ENCODE peak calls at places on chromosomes 4 and X, in ten cellular contexts. U is T-helper 1 cell; R is T-helper 2 cell; G is GM12865; K is psoas muscle; M is OCI-LY7; X is SK-N-MC; O is cerebellar cortex; A is naive thymus-derived CD4-positive, alpha-beta T cell; B is fibroblast of pulmonary artery. P is an unnamed sample.

GRCh38 chrX:78384486-78384885 is 57.1 kb upstream of the CYSLTR1 start:
- DNase-seq in U (no peak), R (no peak), G (no peak), K (no peak), M (no peak), X (no peak), O (no peak), A (no peak), B (no peak), P (no peak)

GRCh38 chr4:120826449-120826848 is 96.1 kb downstream of the PRDM5 start:
- DNase-seq in U (no peak), R (no peak), G (no peak), K (no peak), M (no peak), X (no peak), O (no peak), A (no peak), B (no peak), P (no peak)

GRCh38 chr4:126839066-126839465 is 793.7 kb upstream of the INTU start:
- DNase-seq in U (no peak), R (no peak), G (no peak), K (no peak), M (no peak), X (no peak), O (no peak), A (no peak), B (peak), P (no peak)

GRCh38 chr4:48173055-48173991 is 39.3 kb upstream of the TXK start:
- DNase-seq in U (no peak), R (no peak), G (peak), K (no peak), M (no peak), X (no peak), O (peak), A (no peak), B (peak), P (no peak)

GRCh38 chr4:81314196-81314896 is 99.3 kb upstream of the PRKG2 start:
- DNase-seq in U (no peak), R (no peak), G (peak), K (no peak), M (peak), X (no peak), O (no peak), A (no peak), B (peak), P (peak)

GRCh38 chr4:108080752-108081151 is 88.0 kb downstream of the LEF1 start:
- DNase-seq in U (no peak), R (no peak), G (no peak), K (no peak), M (no peak), X (no peak), O (no peak), A (peak), B (no peak), P (no peak)

GRCh38 chrX:76253432-76253831 is 80.6 kb downstream of the PBDC1 start:
- DNase-seq in U (no peak), R (no peak), G (peak), K (no peak), M (peak), X (peak), O (peak), A (peak), B (peak), P (peak)

GRCh38 chrX:29155286-29155685 is 568.0 kb downstream of the IL1RAPL1 start:
- DNase-seq in U (no peak), R (no peak), G (no peak), K (no peak), M (no peak), X (no peak), O (no peak), A (no peak), B (no peak), P (no peak)

GRCh38 chr4:101597204-101597603 is 193.3 kb upstream of the BANK1 start:
- DNase-seq in U (no peak), R (no peak), G (peak), K (no peak), M (peak), X (no peak), O (no peak), A (peak), B (no peak), P (no peak)

GRCh38 chrX:114584434-114584943 is 603 bp downstream of the HTR2C start:
- DNase-seq in U (no peak), R (no peak), G (no peak), K (no peak), M (no peak), X (no peak), O (no peak), A (no peak), B (no peak), P (peak)

GRCh38 chr4:3769642-3770184 is 3.5 kb downstream of the ADRA2C start:
- DNase-seq in U (no peak), R (no peak), G (no peak), K (no peak), M (peak), X (no peak), O (no peak), A (no peak), B (no peak), P (no peak)

GRCh38 chr4:38223801-38224236 is 263.6 kb downstream of the PTTG2 start:
- DNase-seq in U (no peak), R (no peak), G (no peak), K (no peak), M (no peak), X (no peak), O (no peak), A (no peak), B (no peak), P (no peak)

GRCh38 chr4:96354036-96354712 is 514.3 kb downstream of the PDHA2 start:
- DNase-seq in U (no peak), R (no peak), G (no peak), K (no peak), M (no peak), X (no peak), O (peak), A (no peak), B (peak), P (no peak)

GRCh38 chr4:180060159-180060889 is 2182.9 kb upstream of the TENM3 start:
- DNase-seq in U (no peak), R (no peak), G (peak), K (no peak), M (no peak), X (no peak), O (peak), A (no peak), B (no peak), P (no peak)

GRCh38 chr4:4890574-4891260 is 31.3 kb downstream of the MSX1 start:
- DNase-seq in U (no peak), R (no peak), G (no peak), K (no peak), M (no peak), X (no peak), O (no peak), A (no peak), B (no peak), P (no peak)

GRCh38 chrX:1468250-1468772 is 15.6 kb upstream of the ASMTL start:
- DNase-seq in U (peak), R (peak), G (peak), K (no peak), M (peak), X (no peak), O (no peak), A (peak), B (peak), P (no peak)

GRCh38 chr4:104395219-104395618 is 99.5 kb downstream of the CXXC4 start:
- DNase-seq in U (no peak), R (no peak), G (no peak), K (no peak), M (no peak), X (no peak), O (no peak), A (no peak), B (no peak), P (peak)

GRCh38 chrX:769796-770195 is 139.2 kb downstream of the SHOX start:
- DNase-seq in U (no peak), R (no peak), G (no peak), K (no peak), M (peak), X (no peak), O (no peak), A (no peak), B (no peak), P (no peak)

GRCh38 chr4:1499465-1499864 is 93.2 kb upstream of the NKX1-1 start:
- DNase-seq in U (no peak), R (no peak), G (no peak), K (no peak), M (no peak), X (no peak), O (no peak), A (no peak), B (no peak), P (no peak)

GRCh38 chr4:131113273-131113672 is 2017.3 kb downstream of the C4orf33 start:
- DNase-seq in U (no peak), R (no peak), G (no peak), K (no peak), M (no peak), X (no peak), O (no peak), A (no peak), B (no peak), P (no peak)

GRCh38 chr4:2395038-2395437 is 23.4 kb downstream of the ZFYVE28 start:
- DNase-seq in U (no peak), R (no peak), G (no peak), K (no peak), M (no peak), X (no peak), O (no peak), A (no peak), B (peak), P (no peak)

GRCh38 chr4:168852933-168853713 is 156.9 kb downstream of the CBR4 start:
- DNase-seq in U (no peak), R (no peak), G (peak), K (no peak), M (no peak), X (no peak), O (no peak), A (no peak), B (no peak), P (no peak)

GRCh38 chrX:101252634-101253033 is 33.0 kb downstream of the DRP2 start:
- DNase-seq in U (no peak), R (no peak), G (no peak), K (no peak), M (no peak), X (no peak), O (no peak), A (no peak), B (peak), P (no peak)

GRCh38 chr4:6751611-6752485 is 30.7 kb upstream of the KIAA0232 start:
- DNase-seq in U (no peak), R (no peak), G (no peak), K (no peak), M (no peak), X (no peak), O (no peak), A (no peak), B (no peak), P (no peak)

GRCh38 chrX:68934421-68934820 is 105.6 kb downstream of the EFNB1 start:
- DNase-seq in U (no peak), R (no peak), G (no peak), K (no peak), M (no peak), X (no peak), O (no peak), A (no peak), B (no peak), P (no peak)

GRCh38 chr4:124542021-124542420 is 170.5 kb downstream of the ANKRD50 start:
- DNase-seq in U (no peak), R (no peak), G (no peak), K (no peak), M (no peak), X (no peak), O (no peak), A (no peak), B (no peak), P (no peak)

GRCh38 chr4:72631296-72631695 is 62.3 kb upstream of the ADAMTS3 start:
- DNase-seq in U (no peak), R (no peak), G (no peak), K (peak), M (no peak), X (no peak), O (peak), A (no peak), B (peak), P (no peak)

GRCh38 chr4:159158989-159159388 is 56.1 kb downstream of the RAPGEF2 start:
- DNase-seq in U (no peak), R (no peak), G (no peak), K (no peak), M (no peak), X (no peak), O (no peak), A (no peak), B (no peak), P (no peak)

GRCh38 chr4:114921191-114921590 is 192.2 kb downstream of the NDST4 start:
- DNase-seq in U (no peak), R (no peak), G (no peak), K (no peak), M (no peak), X (no peak), O (no peak), A (no peak), B (no peak), P (no peak)

GRCh38 chrX:78945186-78945912 is at the start of gene P2RY10:
- DNase-seq in U (no peak), R (no peak), G (peak), K (no peak), M (peak), X (no peak), O (no peak), A (peak), B (no peak), P (no peak)

GRCh38 chrX:74449322-74449936 is 28.1 kb downstream of the SLC16A2 start:
- DNase-seq in U (no peak), R (no peak), G (no peak), K (no peak), M (no peak), X (no peak), O (peak), A (peak), B (no peak), P (no peak)

GRCh38 chr4:165953181-165953580 is 80.1 kb downstream of the TLL1 start:
- DNase-seq in U (no peak), R (no peak), G (no peak), K (no peak), M (no peak), X (no peak), O (peak), A (no peak), B (no peak), P (no peak)

GRCh38 chrX:66028936-66029335 is 10.9 kb downstream of the VSIG4 start:
- DNase-seq in U (no peak), R (no peak), G (no peak), K (no peak), M (no peak), X (no peak), O (no peak), A (no peak), B (no peak), P (no peak)

GRCh38 chr4:16608123-16608522 is 290.3 kb downstream of the LDB2 start:
- DNase-seq in U (no peak), R (no peak), G (no peak), K (no peak), M (no peak), X (no peak), O (no peak), A (no peak), B (peak), P (no peak)

GRCh38 chr4:185999207-185999606 is 69.7 kb upstream of the TLR3 start:
- DNase-seq in U (no peak), R (no peak), G (no peak), K (no peak), M (no peak), X (no peak), O (no peak), A (no peak), B (no peak), P (no peak)

GRCh38 chrX:147838465-147839131 is 73.1 kb upstream of the FMR1 start:
- DNase-seq in U (no peak), R (no peak), G (peak), K (no peak), M (peak), X (no peak), O (no peak), A (no peak), B (no peak), P (no peak)

GRCh38 chrX:39309721-39310152 is 508.5 kb downstream of the MID1IP1 start:
- DNase-seq in U (peak), R (no peak), G (no peak), K (no peak), M (no peak), X (no peak), O (no peak), A (peak), B (peak), P (no peak)

GRCh38 chr4:139890810-139891209 is 225.2 kb downstream of the MGST2 start:
- DNase-seq in U (no peak), R (no peak), G (no peak), K (no peak), M (no peak), X (no peak), O (no peak), A (no peak), B (peak), P (no peak)

GRCh38 chr4:73726000-73726399 is 14.4 kb upstream of the CXCL8 start:
- DNase-seq in U (no peak), R (no peak), G (no peak), K (no peak), M (no peak), X (no peak), O (no peak), A (no peak), B (peak), P (no peak)

GRCh38 chr4:12873351-12873750 is 610.8 kb downstream of the RAB28 start:
- DNase-seq in U (no peak), R (no peak), G (no peak), K (no peak), M (no peak), X (no peak), O (no peak), A (no peak), B (no peak), P (no peak)

P was measured in retina.